ENCODE peak calls at places on chromosome 19, in seven cellular contexts. One of them, this sample, is unnamed.

GRCh38 chr19:4327252-4327876 is 11.3 kb downstream of the STAP2 start:
- DNase-seq in HCT116: no peak
- DNase-seq in stomach: peak
- DNase-seq in thoracic aorta: no peak
- DNase-seq in GM12865: peak
- DNase-seq in hepatocyte: peak
- DNase-seq in HFF-Myc: peak
- DNase-seq in this sample: no peak

GRCh38 chr19:37933965-37934364 is 27.0 kb downstream of the SIPA1L3 start:
- DNase-seq in HCT116: no peak
- DNase-seq in HFF-Myc: no peak
- DNase-seq in stomach: peak
- DNase-seq in GM12865: no peak
- DNase-seq in hepatocyte: peak
- DNase-seq in thoracic aorta: no peak
- DNase-seq in this sample: no peak

GRCh38 chr19:21143846-21144245 is 2.0 kb downstream of the ZNF431 start:
- DNase-seq in HCT116: peak
- DNase-seq in GM12865: no peak
- DNase-seq in hepatocyte: no peak
- DNase-seq in HFF-Myc: no peak
- DNase-seq in stomach: no peak
- DNase-seq in thoracic aorta: no peak
- DNase-seq in this sample: no peak

GRCh38 chr19:48813123-48813911 is 2.5 kb upstream of the BCAT2 start:
- DNase-seq in stomach: no peak
- DNase-seq in HCT116: no peak
- DNase-seq in HFF-Myc: no peak
- DNase-seq in hepatocyte: peak
- DNase-seq in GM12865: no peak
- DNase-seq in thoracic aorta: no peak
- DNase-seq in this sample: no peak

GRCh38 chr19:1333789-1334188 is 48.1 kb downstream of the EFNA2 start:
- DNase-seq in stomach: no peak
- DNase-seq in hepatocyte: no peak
- DNase-seq in thoracic aorta: no peak
- DNase-seq in GM12865: no peak
- DNase-seq in HCT116: no peak
- DNase-seq in HFF-Myc: no peak
- DNase-seq in this sample: no peak

GRCh38 chr19:2076481-2077082 is 19.5 kb downstream of the MOB3A start:
- DNase-seq in hepatocyte: no peak
- DNase-seq in GM12865: no peak
- DNase-seq in HCT116: no peak
- DNase-seq in stomach: no peak
- DNase-seq in thoracic aorta: no peak
- DNase-seq in HFF-Myc: no peak
- DNase-seq in this sample: no peak

GRCh38 chr19:41298327-41298964 is 11.5 kb upstream of the CCDC97 start:
- DNase-seq in thoracic aorta: no peak
- DNase-seq in stomach: peak
- DNase-seq in hepatocyte: peak
- DNase-seq in HFF-Myc: peak
- DNase-seq in HCT116: no peak
- DNase-seq in GM12865: peak
- DNase-seq in this sample: no peak

GRCh38 chr19:3275068-3275582 is 50.7 kb downstream of the CELF5 start:
- DNase-seq in GM12865: peak
- DNase-seq in stomach: no peak
- DNase-seq in hepatocyte: no peak
- DNase-seq in HCT116: peak
- DNase-seq in thoracic aorta: no peak
- DNase-seq in HFF-Myc: no peak
- DNase-seq in this sample: no peak

GRCh38 chr19:1262687-1263123 is 6.4 kb upstream of the CIRBP start:
- DNase-seq in thoracic aorta: no peak
- DNase-seq in HFF-Myc: no peak
- DNase-seq in GM12865: no peak
- DNase-seq in hepatocyte: no peak
- DNase-seq in stomach: no peak
- DNase-seq in HCT116: no peak
- DNase-seq in this sample: no peak

GRCh38 chr19:33752018-33752790 is 44.5 kb upstream of the KCTD15 start:
- DNase-seq in HFF-Myc: no peak
- DNase-seq in hepatocyte: no peak
- DNase-seq in HCT116: no peak
- DNase-seq in stomach: no peak
- DNase-seq in GM12865: no peak
- DNase-seq in thoracic aorta: no peak
- DNase-seq in this sample: no peak

GRCh38 chr19:48588670-48589399 is 17.7 kb upstream of the SPACA4 start:
- DNase-seq in thoracic aorta: peak
- DNase-seq in stomach: peak
- DNase-seq in HCT116: peak
- DNase-seq in HFF-Myc: peak
- DNase-seq in GM12865: peak
- DNase-seq in hepatocyte: peak
- DNase-seq in this sample: no peak

GRCh38 chr19:11849264-11849615 is 714 bp downstream of the ZNF439 start:
- DNase-seq in HFF-Myc: no peak
- DNase-seq in stomach: no peak
- DNase-seq in thoracic aorta: no peak
- DNase-seq in hepatocyte: no peak
- DNase-seq in GM12865: no peak
- DNase-seq in HCT116: no peak
- DNase-seq in this sample: no peak

GRCh38 chr19:11843741-11844140 is 4.8 kb upstream of the ZNF439 start:
- DNase-seq in hepatocyte: peak
- DNase-seq in GM12865: no peak
- DNase-seq in HCT116: no peak
- DNase-seq in thoracic aorta: no peak
- DNase-seq in stomach: no peak
- DNase-seq in HFF-Myc: no peak
- DNase-seq in this sample: no peak

GRCh38 chr19:11853358-11853757 is 4.8 kb downstream of the ZNF439 start:
- DNase-seq in stomach: no peak
- DNase-seq in GM12865: no peak
- DNase-seq in hepatocyte: no peak
- DNase-seq in thoracic aorta: no peak
- DNase-seq in HCT116: no peak
- DNase-seq in HFF-Myc: no peak
- DNase-seq in this sample: no peak

GRCh38 chr19:11848594-11849263 is at the start of gene ZNF439:
- DNase-seq in hepatocyte: peak
- DNase-seq in GM12865: peak
- DNase-seq in thoracic aorta: peak
- DNase-seq in stomach: peak
- DNase-seq in HFF-Myc: no peak
- DNase-seq in HCT116: no peak
- DNase-seq in this sample: no peak

DNA sequence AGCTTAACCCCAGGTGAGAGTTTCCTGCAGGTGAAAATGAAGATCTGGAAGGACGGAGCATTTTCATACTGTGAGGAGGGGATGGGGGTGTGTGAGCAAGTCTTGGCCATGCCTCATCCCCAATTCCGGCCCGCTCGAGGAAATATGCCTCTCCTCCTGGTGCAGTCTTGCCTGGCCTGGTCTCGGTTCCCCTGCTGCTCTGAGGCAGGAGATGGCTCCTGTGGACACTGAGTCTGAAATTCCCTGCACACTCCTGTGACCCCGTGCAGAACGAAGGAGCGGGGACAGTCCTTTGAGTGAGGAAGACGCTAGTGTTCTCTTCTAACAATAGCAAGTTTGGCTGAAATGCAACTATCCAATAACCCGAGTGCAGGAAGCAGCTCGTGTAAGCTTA is 329 bp upstream of the ZNF439 start:
- DNase-seq in stomach: no peak
- DNase-seq in HFF-Myc: no peak
- DNase-seq in GM12865: no peak
- DNase-seq in hepatocyte: no peak
- DNase-seq in thoracic aorta: no peak
- DNase-seq in HCT116: no peak
- DNase-seq in this sample: no peak
- H3K4me3 ChIP-seq in stomach: peak
- H3K4me3 ChIP-seq in HFF-Myc: peak
- H3K4me3 ChIP-seq in GM12865: peak
- H3K4me3 ChIP-seq in hepatocyte: no peak
- H3K4me3 ChIP-seq in thoracic aorta: peak
- H3K4me3 ChIP-seq in HCT116: no peak
- H3K4me3 ChIP-seq in this sample: no peak

DNA sequence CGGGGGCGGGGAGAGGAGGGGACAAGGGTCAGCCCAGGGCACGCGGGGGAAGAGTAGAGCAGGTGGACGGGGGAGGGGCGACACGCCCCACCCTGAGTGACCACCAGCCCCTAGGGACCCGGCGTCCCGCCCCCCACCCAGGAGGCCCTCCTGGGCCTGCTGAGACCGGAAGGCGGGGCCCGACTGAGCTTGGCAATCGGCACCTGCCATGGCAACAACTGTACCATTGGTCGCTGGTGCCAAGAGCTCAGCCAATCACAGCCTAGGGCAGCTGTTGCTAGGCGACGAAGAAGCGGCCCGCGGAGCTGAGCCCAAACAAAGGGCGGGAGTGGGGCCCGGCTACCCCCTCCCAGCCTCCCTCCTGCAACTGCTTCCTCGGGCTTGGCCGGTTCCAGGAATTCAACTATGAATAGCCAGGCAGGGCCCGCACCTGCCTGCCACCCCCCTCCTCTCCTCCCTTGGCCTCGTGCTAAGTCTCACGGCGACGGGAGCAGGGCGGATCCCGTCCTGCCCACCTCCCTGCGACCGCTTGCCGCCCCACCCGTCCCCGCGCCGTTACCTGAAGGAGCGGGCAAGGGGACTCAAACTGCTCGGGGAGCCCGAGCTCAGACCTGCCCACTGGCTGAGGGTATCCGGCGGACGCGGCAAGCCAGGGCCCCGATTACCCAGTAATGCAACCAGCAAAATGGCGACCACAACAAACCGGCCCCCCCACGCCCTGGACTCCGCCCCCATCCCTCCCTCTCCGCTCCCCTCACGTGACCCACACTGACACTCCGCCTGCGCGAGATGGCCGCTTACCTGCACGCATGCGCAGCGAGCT is at the start of gene DYRK1B:
- DNase-seq in stomach: peak
- DNase-seq in HFF-Myc: peak
- DNase-seq in thoracic aorta: peak
- DNase-seq in hepatocyte: peak
- DNase-seq in GM12865: peak
- DNase-seq in HCT116: no peak
- DNase-seq in this sample: peak
- TF ChIP-seq CTCF in stomach: no peak
- TF ChIP-seq CTCF in HFF-Myc: no peak
- TF ChIP-seq CTCF in thoracic aorta: no peak
- TF ChIP-seq CTCF in hepatocyte: no peak
- TF ChIP-seq CTCF in GM12865: no peak
- TF ChIP-seq CTCF in HCT116: no peak
- TF ChIP-seq CTCF in this sample: no peak

GRCh38 chr19:5839312-5840017 is at the start of gene FUT6:
- DNase-seq in GM12865: no peak
- DNase-seq in thoracic aorta: no peak
- DNase-seq in HFF-Myc: no peak
- DNase-seq in hepatocyte: no peak
- DNase-seq in HCT116: no peak
- DNase-seq in stomach: no peak
- DNase-seq in this sample: no peak
- H3K4me3 ChIP-seq in GM12865: no peak
- H3K4me3 ChIP-seq in thoracic aorta: no peak
- H3K4me3 ChIP-seq in HFF-Myc: no peak
- H3K4me3 ChIP-seq in hepatocyte: no peak
- H3K4me3 ChIP-seq in HCT116: no peak
- H3K4me3 ChIP-seq in stomach: no peak
- H3K4me3 ChIP-seq in this sample: no peak

DNA sequence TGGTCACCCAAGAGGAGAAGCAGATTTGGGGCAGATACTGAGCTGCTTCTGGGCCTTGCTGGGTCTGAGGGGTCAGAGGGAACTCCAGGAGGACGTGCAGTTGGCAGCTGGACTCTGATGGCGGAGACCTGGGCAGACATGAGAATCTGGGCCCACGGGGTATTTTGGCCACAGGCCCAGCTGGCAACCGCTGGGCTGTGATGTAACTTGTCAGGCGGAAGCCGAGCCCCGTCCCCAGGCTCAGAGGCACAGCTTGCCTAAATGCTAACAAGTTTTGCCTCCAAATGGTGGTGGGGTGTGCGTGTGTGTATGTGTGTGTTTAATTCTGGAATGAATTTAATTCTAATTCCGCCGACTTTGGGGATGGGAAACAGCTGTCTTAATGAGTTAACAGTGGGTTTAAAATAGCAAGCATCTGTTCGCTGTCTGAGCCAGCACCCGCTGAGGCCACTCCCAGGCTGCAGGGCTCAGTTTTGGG is 11.6 kb downstream of the ZNRF4 start:
- DNase-seq in GM12865: no peak
- DNase-seq in hepatocyte: peak
- DNase-seq in HFF-Myc: no peak
- DNase-seq in HCT116: no peak
- DNase-seq in thoracic aorta: no peak
- DNase-seq in stomach: no peak
- DNase-seq in this sample: no peak
- TF ChIP-seq CTCF in GM12865: no peak
- TF ChIP-seq CTCF in hepatocyte: no peak
- TF ChIP-seq CTCF in HFF-Myc: no peak
- TF ChIP-seq CTCF in HCT116: no peak
- TF ChIP-seq CTCF in thoracic aorta: no peak
- TF ChIP-seq CTCF in stomach: no peak
- TF ChIP-seq CTCF in this sample: no peak

This sample was measured in LNCaP clone FGC.